ENCODE peak calls at places on chromosomes 16 and 17, in nine cellular contexts. One of them, this sample, is unnamed.

GRCh38 chr17:34171245-34171818 is 83.8 kb upstream of the CCL2 start:
- DNase-seq in esophagus squamous epithelium: no peak
- DNase-seq in right lobe of liver: peak; percentile 58
- DNase-seq in tibial nerve: peak; percentile 72
- DNase-seq in RWPE2: no peak
- DNase-seq in prostate gland: peak; percentile 34
- DNase-seq in GM23338: peak; percentile 88
- DNase-seq in PC-3: peak; percentile 54
- DNase-seq in Panc1: peak; percentile 48
- DNase-seq in this sample: peak; percentile 44

GRCh38 chr17:81870978-81871386 is at the start of gene ARHGDIA:
- DNase-seq in Panc1: no peak
- DNase-seq in RWPE2: peak; percentile 96
- DNase-seq in PC-3: no peak
- DNase-seq in esophagus squamous epithelium: peak; percentile 82
- DNase-seq in GM23338: no peak
- DNase-seq in prostate gland: no peak
- DNase-seq in right lobe of liver: peak; percentile 56
- DNase-seq in tibial nerve: no peak
- DNase-seq in this sample: no peak

GRCh38 chr17:49851387-49852291 is 3.8 kb upstream of the TAC4 start:
- DNase-seq in RWPE2: no peak
- DNase-seq in right lobe of liver: peak; percentile 61
- DNase-seq in PC-3: peak; percentile 74
- DNase-seq in GM23338: peak; percentile 85
- DNase-seq in tibial nerve: peak; percentile 69
- DNase-seq in esophagus squamous epithelium: no peak
- DNase-seq in prostate gland: peak; percentile 69
- DNase-seq in Panc1: no peak
- DNase-seq in this sample: peak; percentile 14

GRCh38 chr17:36590082-36590481 is 1.6 kb upstream of the DHRS11 start:
- DNase-seq in esophagus squamous epithelium: no peak
- DNase-seq in prostate gland: no peak
- DNase-seq in tibial nerve: no peak
- DNase-seq in Panc1: no peak
- DNase-seq in RWPE2: no peak
- DNase-seq in right lobe of liver: peak; percentile 3
- DNase-seq in PC-3: no peak
- DNase-seq in GM23338: no peak
- DNase-seq in this sample: no peak

GRCh38 chr17:40854175-40854814 is 12.7 kb downstream of the KRT12 start:
- DNase-seq in PC-3: peak; percentile 84
- DNase-seq in Panc1: peak; percentile 50
- DNase-seq in esophagus squamous epithelium: no peak
- DNase-seq in GM23338: no peak
- DNase-seq in right lobe of liver: no peak
- DNase-seq in tibial nerve: no peak
- DNase-seq in RWPE2: no peak
- DNase-seq in prostate gland: no peak
- DNase-seq in this sample: peak; percentile 93

GRCh38 chr17:61683466-61683865 is 92.4 kb upstream of the NACA2 start:
- DNase-seq in RWPE2: no peak
- DNase-seq in esophagus squamous epithelium: no peak
- DNase-seq in tibial nerve: no peak
- DNase-seq in Panc1: no peak
- DNase-seq in prostate gland: no peak
- DNase-seq in right lobe of liver: no peak
- DNase-seq in GM23338: no peak
- DNase-seq in PC-3: no peak
- DNase-seq in this sample: no peak

GRCh38 chr17:68972119-68972704 is 17.0 kb upstream of the ABCA8 start:
- DNase-seq in prostate gland: no peak
- DNase-seq in esophagus squamous epithelium: no peak
- DNase-seq in Panc1: no peak
- DNase-seq in RWPE2: no peak
- DNase-seq in PC-3: peak; percentile 62
- DNase-seq in right lobe of liver: no peak
- DNase-seq in GM23338: peak; percentile 65
- DNase-seq in tibial nerve: peak; percentile 36
- DNase-seq in this sample: peak; percentile 12

GRCh38 chr17:5537251-5537650 is 47.1 kb downstream of the NLRP1 start:
- DNase-seq in right lobe of liver: no peak
- DNase-seq in Panc1: no peak
- DNase-seq in prostate gland: no peak
- DNase-seq in PC-3: no peak
- DNase-seq in esophagus squamous epithelium: no peak
- DNase-seq in GM23338: no peak
- DNase-seq in tibial nerve: no peak
- DNase-seq in RWPE2: no peak
- DNase-seq in this sample: no peak

GRCh38 chr17:81408049-81408448 is 12.8 kb downstream of the BAHCC1 start:
- DNase-seq in prostate gland: no peak
- DNase-seq in RWPE2: no peak
- DNase-seq in right lobe of liver: no peak
- DNase-seq in tibial nerve: no peak
- DNase-seq in esophagus squamous epithelium: no peak
- DNase-seq in GM23338: no peak
- DNase-seq in Panc1: no peak
- DNase-seq in PC-3: no peak
- DNase-seq in this sample: no peak

GRCh38 chr17:62140836-62141235 is 75.8 kb upstream of the MED13 start:
- DNase-seq in prostate gland: no peak
- DNase-seq in esophagus squamous epithelium: no peak
- DNase-seq in right lobe of liver: no peak
- DNase-seq in tibial nerve: no peak
- DNase-seq in PC-3: no peak
- DNase-seq in Panc1: no peak
- DNase-seq in GM23338: no peak
- DNase-seq in RWPE2: no peak
- DNase-seq in this sample: no peak

GRCh38 chr16:68401871-68402747 is 46.2 kb downstream of the SMPD3 start:
- DNase-seq in GM23338: no peak
- DNase-seq in prostate gland: no peak
- DNase-seq in tibial nerve: no peak
- DNase-seq in PC-3: peak; percentile 31
- DNase-seq in Panc1: no peak
- DNase-seq in RWPE2: no peak
- DNase-seq in esophagus squamous epithelium: no peak
- DNase-seq in right lobe of liver: no peak
- DNase-seq in this sample: peak; percentile 52

GRCh38 chr17:40366861-40367518 is 2.5 kb upstream of the GJD3 start:
- DNase-seq in PC-3: no peak
- DNase-seq in tibial nerve: no peak
- DNase-seq in GM23338: no peak
- DNase-seq in Panc1: no peak
- DNase-seq in esophagus squamous epithelium: no peak
- DNase-seq in right lobe of liver: peak; percentile 43
- DNase-seq in prostate gland: no peak
- DNase-seq in RWPE2: no peak
- DNase-seq in this sample: no peak

GRCh38 chr17:58913971-58914769 is 158.5 kb downstream of the PPM1E start:
- DNase-seq in right lobe of liver: no peak
- DNase-seq in PC-3: no peak
- DNase-seq in RWPE2: no peak
- DNase-seq in esophagus squamous epithelium: no peak
- DNase-seq in GM23338: no peak
- DNase-seq in Panc1: no peak
- DNase-seq in tibial nerve: no peak
- DNase-seq in prostate gland: no peak
- DNase-seq in this sample: peak; percentile 57

GRCh38 chr16:30533748-30534367 is 800 bp downstream of the ZNF747 start:
- DNase-seq in right lobe of liver: no peak
- DNase-seq in Panc1: no peak
- DNase-seq in GM23338: no peak
- DNase-seq in prostate gland: no peak
- DNase-seq in esophagus squamous epithelium: no peak
- DNase-seq in tibial nerve: no peak
- DNase-seq in PC-3: no peak
- DNase-seq in RWPE2: no peak
- DNase-seq in this sample: no peak

DNA sequence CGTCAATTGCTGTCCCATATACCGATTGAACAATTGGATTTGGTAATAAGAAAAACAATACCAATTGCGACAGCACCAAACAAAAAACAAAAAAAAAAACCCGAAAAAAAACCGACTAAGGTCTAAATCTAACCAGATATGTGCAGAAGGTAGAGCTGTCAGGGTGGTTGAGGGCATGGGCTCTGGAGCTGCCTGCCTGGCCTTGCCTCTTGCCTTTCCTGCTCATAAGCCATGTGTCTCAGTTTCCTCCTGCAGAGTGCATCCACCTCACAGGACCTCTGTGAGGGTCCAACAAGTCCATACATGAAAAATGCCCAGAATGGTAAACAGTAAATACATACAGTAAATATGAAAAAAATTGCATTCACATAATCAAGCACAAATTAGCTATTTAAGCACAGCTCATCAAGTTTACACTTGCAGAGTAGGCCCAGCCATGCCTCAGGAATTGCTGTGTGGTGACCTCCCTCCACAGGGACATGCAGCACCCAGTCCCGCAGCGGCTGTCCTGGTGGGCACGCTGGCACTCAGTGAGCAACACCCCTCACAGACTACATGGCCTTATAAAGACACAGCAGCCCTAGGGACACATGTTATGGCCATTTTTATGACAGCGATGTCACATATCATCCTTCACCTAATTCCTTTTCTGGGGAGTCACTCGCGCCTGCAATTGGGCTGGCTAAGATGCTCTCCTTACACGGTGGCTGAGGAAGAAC is 17.9 kb downstream of the TBC1D28 start:
- DNase-seq in PC-3: no peak
- DNase-seq in tibial nerve: no peak
- DNase-seq in GM23338: no peak
- DNase-seq in RWPE2: no peak
- DNase-seq in esophagus squamous epithelium: no peak
- DNase-seq in prostate gland: no peak
- DNase-seq in Panc1: no peak
- DNase-seq in right lobe of liver: no peak
- DNase-seq in this sample: no peak
- H3K4me3 ChIP-seq in PC-3: no peak overlapping the region
- H3K4me3 ChIP-seq in tibial nerve: no peak overlapping the region
- H3K4me3 ChIP-seq in GM23338: no peak overlapping the region
- H3K4me3 ChIP-seq in RWPE2: no peak overlapping the region
- H3K4me3 ChIP-seq in esophagus squamous epithelium: no peak overlapping the region
- H3K4me3 ChIP-seq in prostate gland: no peak overlapping the region
- H3K4me3 ChIP-seq in Panc1: no peak overlapping the region
- H3K4me3 ChIP-seq in right lobe of liver: no peak overlapping the region
- H3K4me3 ChIP-seq in this sample: no peak overlapping the region

GRCh38 chr17:57391076-57391825 is 134.9 kb downstream of the MSI2 start:
- DNase-seq in PC-3: no peak
- DNase-seq in GM23338: no peak
- DNase-seq in prostate gland: no peak
- DNase-seq in right lobe of liver: no peak
- DNase-seq in RWPE2: no peak
- DNase-seq in Panc1: no peak
- DNase-seq in tibial nerve: no peak
- DNase-seq in esophagus squamous epithelium: no peak
- DNase-seq in this sample: no peak
- H3K36me3 ChIP-seq in PC-3: no peaks in the 10 kb centered on the region
- H3K36me3 ChIP-seq in GM23338: peaks cover 5% of the 10 kb centered on the region
- H3K36me3 ChIP-seq in prostate gland: no peaks in the 10 kb centered on the region
- H3K36me3 ChIP-seq in right lobe of liver: no peaks in the 10 kb centered on the region
- H3K36me3 ChIP-seq in RWPE2: peaks cover 10% of the 10 kb centered on the region
- H3K36me3 ChIP-seq in Panc1: no peaks in the 10 kb centered on the region
- H3K36me3 ChIP-seq in tibial nerve: peaks cover 7% of the 10 kb centered on the region
- H3K36me3 ChIP-seq in esophagus squamous epithelium: no peaks in the 10 kb centered on the region
- H3K36me3 ChIP-seq in this sample: no peaks in the 10 kb centered on the region

GRCh38 chr17:73710095-73710592 is 65.9 kb upstream of the SDK2 start:
- DNase-seq in PC-3: peak; percentile 76
- DNase-seq in tibial nerve: peak; percentile 85
- DNase-seq in RWPE2: no peak
- DNase-seq in esophagus squamous epithelium: no peak
- DNase-seq in Panc1: peak; percentile 28
- DNase-seq in GM23338: peak; percentile 90
- DNase-seq in right lobe of liver: peak; percentile 64
- DNase-seq in prostate gland: peak; percentile 67
- DNase-seq in this sample: peak; percentile 63

GRCh38 chr17:73711916-73712315 is 67.7 kb upstream of the SDK2 start:
- DNase-seq in right lobe of liver: no peak
- DNase-seq in prostate gland: no peak
- DNase-seq in Panc1: no peak
- DNase-seq in PC-3: no peak
- DNase-seq in tibial nerve: no peak
- DNase-seq in RWPE2: no peak
- DNase-seq in GM23338: no peak
- DNase-seq in esophagus squamous epithelium: no peak
- DNase-seq in this sample: no peak

GRCh38 chr17:73715714-73716113 is 71.5 kb upstream of the SDK2 start:
- DNase-seq in Panc1: no peak
- DNase-seq in RWPE2: no peak
- DNase-seq in PC-3: no peak
- DNase-seq in right lobe of liver: no peak
- DNase-seq in tibial nerve: no peak
- DNase-seq in GM23338: no peak
- DNase-seq in esophagus squamous epithelium: no peak
- DNase-seq in prostate gland: no peak
- DNase-seq in this sample: no peak

GRCh38 chr17:73711184-73711583 is 66.9 kb upstream of the SDK2 start:
- DNase-seq in Panc1: no peak
- DNase-seq in prostate gland: no peak
- DNase-seq in tibial nerve: no peak
- DNase-seq in esophagus squamous epithelium: no peak
- DNase-seq in PC-3: no peak
- DNase-seq in RWPE2: no peak
- DNase-seq in GM23338: no peak
- DNase-seq in right lobe of liver: no peak
- DNase-seq in this sample: no peak

DNA sequence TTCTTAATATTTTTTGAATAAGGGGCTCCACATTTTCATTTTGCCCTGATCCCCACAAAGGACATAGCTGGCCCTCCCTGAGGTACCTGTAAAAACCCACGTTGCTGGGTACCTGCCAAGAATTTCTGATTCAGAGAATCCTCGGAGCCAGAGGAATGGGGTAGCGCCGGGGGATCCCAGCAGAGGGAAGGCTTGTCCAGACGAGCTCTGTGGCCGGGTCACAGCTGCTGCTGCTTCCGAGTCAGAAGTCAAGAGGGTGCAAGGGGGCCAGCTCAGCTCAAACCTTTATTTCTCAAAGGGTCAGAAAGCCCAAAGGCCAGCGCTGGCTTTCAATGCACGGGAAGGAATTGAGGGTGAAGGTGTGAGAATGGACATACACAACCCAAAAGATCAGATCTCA is 68.9 kb upstream of the SDK2 start:
- DNase-seq in RWPE2: peak; percentile 87
- DNase-seq in GM23338: peak; percentile 59
- DNase-seq in PC-3: no peak
- DNase-seq in tibial nerve: no peak
- DNase-seq in right lobe of liver: no peak
- DNase-seq in esophagus squamous epithelium: no peak
- DNase-seq in Panc1: no peak
- DNase-seq in prostate gland: peak; percentile 14
- DNase-seq in this sample: peak; percentile 70
- TF ChIP-seq CTCF in RWPE2: peak; percentile 28
- TF ChIP-seq CTCF in GM23338: peak; percentile 56
- TF ChIP-seq CTCF in PC-3: no peak
- TF ChIP-seq CTCF in tibial nerve: no peak
- TF ChIP-seq CTCF in right lobe of liver: no peak
- TF ChIP-seq CTCF in esophagus squamous epithelium: no peak
- TF ChIP-seq CTCF in Panc1: no peak
- TF ChIP-seq CTCF in prostate gland: no peak
- TF ChIP-seq CTCF in this sample: no peak

GRCh38 chr16:84795338-84796053 is 24.3 kb upstream of the CRISPLD2 start:
- DNase-seq in esophagus squamous epithelium: no peak
- DNase-seq in right lobe of liver: no peak
- DNase-seq in PC-3: no peak
- DNase-seq in GM23338: peak; percentile 27
- DNase-seq in Panc1: no peak
- DNase-seq in RWPE2: no peak
- DNase-seq in tibial nerve: peak; percentile 83
- DNase-seq in prostate gland: no peak
- DNase-seq in this sample: peak; percentile 35
- H3K4me3 ChIP-seq in esophagus squamous epithelium: no peak overlapping the region
- H3K4me3 ChIP-seq in right lobe of liver: no peak overlapping the region
- H3K4me3 ChIP-seq in PC-3: no peak overlapping the region
- H3K4me3 ChIP-seq in GM23338: no peak overlapping the region
- H3K4me3 ChIP-seq in Panc1: no peak overlapping the region
- H3K4me3 ChIP-seq in RWPE2: no peak overlapping the region
- H3K4me3 ChIP-seq in tibial nerve: no peak overlapping the region
- H3K4me3 ChIP-seq in prostate gland: no peak overlapping the region
- H3K4me3 ChIP-seq in this sample: no peak overlapping the region

This sample was measured in bronchial epithelial cell.